ENCODE peak calls at places on chromosomes 7 and 10, in five cellular contexts. One of them, this sample, is unnamed.
A peak's percentile ranks its signal among the peaks of the same experiment; 100 is the strongest.

GRCh38 chr7:64555046-64555445 is 7.8 kb downstream of the ZNF680 start:
- DNase-seq in iPS DF 6.9: no peak
- DNase-seq in upper lobe of right lung: no peak
- DNase-seq in IMR-90: no peak
- DNase-seq in endodermal cell: no peak
- DNase-seq in this sample: no peak

GRCh38 chr10:119653209-119653608 is 2.0 kb downstream of the BAG3 start:
- DNase-seq in iPS DF 6.9: no peak
- DNase-seq in IMR-90: peak; percentile 30
- DNase-seq in endodermal cell: no peak
- DNase-seq in upper lobe of right lung: no peak
- DNase-seq in this sample: no peak

GRCh38 chr10:110857265-110858158 is 14.2 kb upstream of the PDCD4 start:
- DNase-seq in iPS DF 6.9: no peak
- DNase-seq in upper lobe of right lung: no peak
- DNase-seq in IMR-90: peak; percentile 84
- DNase-seq in endodermal cell: peak; percentile 59
- DNase-seq in this sample: no peak

GRCh38 chr7:15130666-15131541 is 228.4 kb upstream of the DGKB start:
- DNase-seq in endodermal cell: no peak
- DNase-seq in iPS DF 6.9: no peak
- DNase-seq in IMR-90: peak; percentile 58
- DNase-seq in upper lobe of right lung: no peak
- DNase-seq in this sample: no peak

GRCh38 chr10:93746844-93747284 is 10.9 kb upstream of the LGI1 start:
- DNase-seq in IMR-90: peak; percentile 89
- DNase-seq in iPS DF 6.9: peak; percentile 41
- DNase-seq in upper lobe of right lung: no peak
- DNase-seq in endodermal cell: peak; percentile 93
- DNase-seq in this sample: no peak

GRCh38 chr7:140014123-140014522 is 48.6 kb downstream of the PARP12 start:
- DNase-seq in IMR-90: no peak
- DNase-seq in iPS DF 6.9: no peak
- DNase-seq in upper lobe of right lung: peak; percentile 16
- DNase-seq in endodermal cell: no peak
- DNase-seq in this sample: no peak

GRCh38 chr10:57917019-57917418 is 350.7 kb downstream of the IPMK start:
- DNase-seq in endodermal cell: no peak
- DNase-seq in upper lobe of right lung: no peak
- DNase-seq in IMR-90: no peak
- DNase-seq in iPS DF 6.9: no peak
- DNase-seq in this sample: no peak

GRCh38 chr7:157485961-157486510 is 149.2 kb downstream of the DNAJB6 start:
- DNase-seq in IMR-90: no peak
- DNase-seq in endodermal cell: peak; percentile 28
- DNase-seq in upper lobe of right lung: no peak
- DNase-seq in iPS DF 6.9: no peak
- DNase-seq in this sample: no peak

GRCh38 chr10:79446451-79447020 is 1.1 kb upstream of the ZCCHC24 start:
- DNase-seq in upper lobe of right lung: peak; percentile 86
- DNase-seq in endodermal cell: peak; percentile 87
- DNase-seq in IMR-90: no peak
- DNase-seq in iPS DF 6.9: no peak
- DNase-seq in this sample: peak; percentile 64

GRCh38 chr10:101972761-101973160 is 83.2 kb downstream of the ARMH3 start:
- DNase-seq in upper lobe of right lung: no peak
- DNase-seq in endodermal cell: no peak
- DNase-seq in iPS DF 6.9: no peak
- DNase-seq in IMR-90: peak; percentile 23
- DNase-seq in this sample: no peak

GRCh38 chr7:69388462-69389137 is 209.7 kb upstream of the AUTS2 start:
- DNase-seq in IMR-90: no peak
- DNase-seq in endodermal cell: peak; percentile 63
- DNase-seq in iPS DF 6.9: no peak
- DNase-seq in upper lobe of right lung: no peak
- DNase-seq in this sample: no peak

GRCh38 chr7:151115121-151115835 is 29.0 kb downstream of the AGAP3 start:
- DNase-seq in upper lobe of right lung: no peak
- DNase-seq in IMR-90: peak; percentile 28
- DNase-seq in endodermal cell: peak; percentile 78
- DNase-seq in iPS DF 6.9: no peak
- DNase-seq in this sample: no peak

GRCh38 chr7:94382155-94382554 is 12.5 kb upstream of the COL1A2 start:
- DNase-seq in iPS DF 6.9: no peak
- DNase-seq in IMR-90: peak; percentile 69
- DNase-seq in endodermal cell: no peak
- DNase-seq in upper lobe of right lung: no peak
- DNase-seq in this sample: no peak

GRCh38 chr10:117684673-117685211 is 142.2 kb downstream of the EMX2 start:
- DNase-seq in endodermal cell: peak; percentile 60
- DNase-seq in iPS DF 6.9: no peak
- DNase-seq in IMR-90: no peak
- DNase-seq in upper lobe of right lung: peak; percentile 73
- DNase-seq in this sample: no peak

GRCh38 chr10:125661942-125662515 is 20.9 kb downstream of the TEX36 start:
- DNase-seq in iPS DF 6.9: no peak
- DNase-seq in IMR-90: peak; percentile 55
- DNase-seq in endodermal cell: peak; percentile 20
- DNase-seq in upper lobe of right lung: no peak
- DNase-seq in this sample: no peak

GRCh38 chr7:33725641-33726040 is 179.7 kb upstream of the BMPER start:
- DNase-seq in IMR-90: no peak
- DNase-seq in iPS DF 6.9: no peak
- DNase-seq in upper lobe of right lung: no peak
- DNase-seq in endodermal cell: peak; percentile 12
- DNase-seq in this sample: no peak

GRCh38 chr7:46355331-46355730 is 434.3 kb upstream of the IGFBP3 start:
- DNase-seq in IMR-90: no peak
- DNase-seq in endodermal cell: no peak
- DNase-seq in upper lobe of right lung: no peak
- DNase-seq in iPS DF 6.9: no peak
- DNase-seq in this sample: no peak

GRCh38 chr10:79132681-79133381 is 64.1 kb downstream of the ZMIZ1 start:
- DNase-seq in IMR-90: no peak
- DNase-seq in endodermal cell: peak; percentile 67
- DNase-seq in upper lobe of right lung: no peak
- DNase-seq in iPS DF 6.9: no peak
- DNase-seq in this sample: no peak

GRCh38 chr10:119030421-119031250 is 1.1 kb downstream of the NANOS1 start:
- DNase-seq in endodermal cell: peak; percentile 91
- DNase-seq in iPS DF 6.9: no peak
- DNase-seq in upper lobe of right lung: peak; percentile 80
- DNase-seq in IMR-90: peak; percentile 47
- DNase-seq in this sample: no peak

GRCh38 chr10:64394744-64395143 is 873.5 kb downstream of the REEP3 start:
- DNase-seq in endodermal cell: no peak
- DNase-seq in IMR-90: peak; percentile 24
- DNase-seq in upper lobe of right lung: no peak
- DNase-seq in iPS DF 6.9: no peak
- DNase-seq in this sample: no peak

GRCh38 chr10:118953999-118954398 is 75.5 kb upstream of the NANOS1 start:
- DNase-seq in IMR-90: no peak
- DNase-seq in iPS DF 6.9: no peak
- DNase-seq in endodermal cell: peak; percentile 22
- DNase-seq in upper lobe of right lung: no peak
- DNase-seq in this sample: no peak

GRCh38 chr10:61758440-61758839 is 95.7 kb downstream of the CABCOCO1 start:
- DNase-seq in IMR-90: peak; percentile 79
- DNase-seq in endodermal cell: no peak
- DNase-seq in iPS DF 6.9: no peak
- DNase-seq in upper lobe of right lung: no peak
- DNase-seq in this sample: no peak

DNA sequence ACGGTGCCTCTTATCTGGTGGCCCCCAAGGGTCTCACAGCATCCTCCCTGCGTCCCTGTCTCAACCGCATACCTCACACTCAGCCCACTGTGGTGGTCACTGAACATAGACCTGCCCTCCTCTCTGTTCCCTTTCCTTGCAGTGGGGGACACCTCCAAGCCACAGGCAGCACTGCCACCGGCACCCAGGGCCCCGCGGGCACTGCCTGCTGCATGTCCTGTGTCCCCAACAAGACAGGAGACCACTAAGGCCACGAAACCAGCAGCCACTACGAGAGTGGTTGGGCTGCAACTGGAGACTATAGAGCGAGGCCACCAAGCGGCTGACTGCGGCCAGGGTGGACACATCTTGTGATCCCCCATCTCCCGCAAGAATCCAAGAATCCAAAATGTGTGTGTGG is 15.3 kb downstream of the BRI3 start:
- DNase-seq in upper lobe of right lung: no peak
- DNase-seq in IMR-90: no peak
- DNase-seq in iPS DF 6.9: no peak
- DNase-seq in endodermal cell: no peak
- DNase-seq in this sample: no peak
- H3K27me3 ChIP-seq in upper lobe of right lung: no peaks in the 10 kb centered on the region
- H3K27me3 ChIP-seq in IMR-90: no peaks in the 10 kb centered on the region
- H3K27me3 ChIP-seq in iPS DF 6.9: no peaks in the 10 kb centered on the region
- H3K27me3 ChIP-seq in endodermal cell: no peaks in the 10 kb centered on the region
- H3K27me3 ChIP-seq in this sample: no peaks in the 10 kb centered on the region

GRCh38 chr10:32378371-32379301 is 31.7 kb upstream of the EPC1 start:
- DNase-seq in IMR-90: peak; percentile 85
- DNase-seq in endodermal cell: peak; percentile 96
- DNase-seq in iPS DF 6.9: no peak
- DNase-seq in upper lobe of right lung: peak; percentile 94
- DNase-seq in this sample: peak; percentile 89

GRCh38 chr10:32376027-32376426 is 29.1 kb upstream of the EPC1 start:
- DNase-seq in endodermal cell: no peak
- DNase-seq in IMR-90: no peak
- DNase-seq in upper lobe of right lung: no peak
- DNase-seq in iPS DF 6.9: no peak
- DNase-seq in this sample: no peak

GRCh38 chr10:32376780-32377179 is 29.8 kb upstream of the EPC1 start:
- DNase-seq in upper lobe of right lung: no peak
- DNase-seq in IMR-90: no peak
- DNase-seq in endodermal cell: no peak
- DNase-seq in iPS DF 6.9: no peak
- DNase-seq in this sample: no peak

GRCh38 chr10:32379314-32379949 is 32.5 kb upstream of the EPC1 start:
- DNase-seq in IMR-90: peak; percentile 68
- DNase-seq in endodermal cell: peak; percentile 56
- DNase-seq in upper lobe of right lung: no peak
- DNase-seq in iPS DF 6.9: no peak
- DNase-seq in this sample: no peak

GRCh38 chr10:32377458-32378370 is 30.8 kb upstream of the EPC1 start:
- DNase-seq in IMR-90: peak; percentile 45
- DNase-seq in upper lobe of right lung: no peak
- DNase-seq in endodermal cell: no peak
- DNase-seq in iPS DF 6.9: no peak
- DNase-seq in this sample: no peak
- H3K27ac ChIP-seq in IMR-90: peak overlapping the region; percentile 33
- H3K27ac ChIP-seq in upper lobe of right lung: peak overlapping the region; percentile 86
- H3K27ac ChIP-seq in endodermal cell: peak overlapping the region; percentile 67
- H3K27ac ChIP-seq in iPS DF 6.9: no peak overlapping the region
- H3K27ac ChIP-seq in this sample: peak overlapping the region; percentile 70

GRCh38 chr7:128270799-128271411 is 29.8 kb downstream of the LEP start:
- DNase-seq in endodermal cell: peak; percentile 64
- DNase-seq in upper lobe of right lung: peak; percentile 59
- DNase-seq in IMR-90: no peak
- DNase-seq in iPS DF 6.9: no peak
- DNase-seq in this sample: no peak
- H3K27me3 ChIP-seq in endodermal cell: no peaks in the 10 kb centered on the region
- H3K27me3 ChIP-seq in upper lobe of right lung: peaks cover 35% of the 10 kb centered on the region
- H3K27me3 ChIP-seq in IMR-90: peaks cover 60% of the 10 kb centered on the region
- H3K27me3 ChIP-seq in iPS DF 6.9: no peaks in the 10 kb centered on the region
- H3K27me3 ChIP-seq in this sample: no peaks in the 10 kb centered on the region

GRCh38 chr7:22356855-22357310 is at the start of gene RAPGEF5:
- DNase-seq in endodermal cell: peak; percentile 85
- DNase-seq in IMR-90: no peak
- DNase-seq in upper lobe of right lung: peak; percentile 81
- DNase-seq in iPS DF 6.9: no peak
- DNase-seq in this sample: no peak
- H3K27ac ChIP-seq in endodermal cell: no peak within 1 kb of the TSS
- H3K27ac ChIP-seq in IMR-90: no peak within 1 kb of the TSS
- H3K27ac ChIP-seq in upper lobe of right lung: peak within 1 kb of the TSS; percentile 42
- H3K27ac ChIP-seq in iPS DF 6.9: no peak within 1 kb of the TSS
- H3K27ac ChIP-seq in this sample: no peak within 1 kb of the TSS

DNA sequence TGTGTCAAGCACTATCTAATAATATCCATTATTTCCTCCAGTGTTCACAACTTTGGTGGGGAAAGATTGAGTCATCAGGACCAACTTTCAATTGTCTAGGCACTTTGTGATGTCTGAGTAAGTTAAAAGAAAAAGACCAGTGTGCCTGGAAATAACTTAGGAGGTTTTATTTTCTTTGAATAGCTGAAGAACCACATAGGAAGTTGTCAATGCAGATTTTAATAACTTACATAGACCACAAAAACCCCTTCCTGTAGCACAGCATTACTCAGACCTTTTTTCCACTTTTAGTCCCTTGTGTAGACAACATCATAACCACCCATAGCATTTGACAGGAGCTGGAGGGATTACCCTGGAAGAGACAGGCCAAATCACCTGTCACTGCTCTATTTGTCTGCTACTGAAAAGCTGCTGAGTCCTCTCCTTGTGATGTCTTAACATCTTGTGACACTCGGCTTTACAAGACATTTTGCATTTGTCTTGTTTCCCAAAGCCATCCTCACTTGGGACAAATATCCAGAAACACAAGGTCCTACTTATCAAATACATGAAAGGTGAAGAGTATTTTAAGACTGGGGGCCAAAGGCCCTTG is 241.5 kb upstream of the PTER start:
- DNase-seq in endodermal cell: no peak
- DNase-seq in iPS DF 6.9: no peak
- DNase-seq in upper lobe of right lung: no peak
- DNase-seq in IMR-90: no peak
- DNase-seq in this sample: no peak
- H3K27me3 ChIP-seq in endodermal cell: no peaks in the 10 kb centered on the region
- H3K27me3 ChIP-seq in iPS DF 6.9: no peaks in the 10 kb centered on the region
- H3K27me3 ChIP-seq in upper lobe of right lung: no peaks in the 10 kb centered on the region
- H3K27me3 ChIP-seq in IMR-90: no peaks in the 10 kb centered on the region
- H3K27me3 ChIP-seq in this sample: no peaks in the 10 kb centered on the region

DNA sequence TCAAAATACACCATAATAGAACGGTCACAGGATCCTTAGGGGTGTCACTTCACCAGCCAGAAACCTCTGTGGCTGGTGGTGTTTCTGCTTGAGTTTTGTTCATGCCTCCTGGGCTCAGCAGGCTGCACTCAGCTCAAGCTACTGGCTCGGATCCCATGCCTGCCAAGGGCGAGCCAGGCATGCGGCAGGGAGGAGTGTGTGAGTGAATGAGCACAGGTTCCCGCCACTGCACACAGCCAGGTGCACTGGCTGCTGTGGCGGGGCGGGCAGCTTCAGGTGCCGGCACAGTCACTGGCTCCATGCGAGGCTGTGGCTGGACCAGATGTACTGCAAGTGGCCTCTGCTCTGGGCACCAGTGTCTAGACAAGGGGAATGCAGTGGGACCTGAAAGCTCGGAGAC is 29.5 kb downstream of the CLDN12 start:
- DNase-seq in iPS DF 6.9: no peak
- DNase-seq in IMR-90: no peak
- DNase-seq in endodermal cell: no peak
- DNase-seq in upper lobe of right lung: peak; percentile 37
- DNase-seq in this sample: no peak
- H3K27ac ChIP-seq in iPS DF 6.9: no peak overlapping the region
- H3K27ac ChIP-seq in IMR-90: no peak overlapping the region
- H3K27ac ChIP-seq in endodermal cell: no peak overlapping the region
- H3K27ac ChIP-seq in upper lobe of right lung: no peak overlapping the region
- H3K27ac ChIP-seq in this sample: no peak overlapping the region

GRCh38 chr7:1672851-1673486 is 2.9 kb downstream of the ELFN1 start:
- DNase-seq in iPS DF 6.9: no peak
- DNase-seq in IMR-90: no peak
- DNase-seq in upper lobe of right lung: no peak
- DNase-seq in endodermal cell: peak; percentile 34
- DNase-seq in this sample: no peak
- H3K27me3 ChIP-seq in iPS DF 6.9: peaks cover 22% of the 10 kb centered on the region
- H3K27me3 ChIP-seq in IMR-90: peaks cover 46% of the 10 kb centered on the region
- H3K27me3 ChIP-seq in upper lobe of right lung: peaks cover 74% of the 10 kb centered on the region
- H3K27me3 ChIP-seq in endodermal cell: peaks cover 34% of the 10 kb centered on the region
- H3K27me3 ChIP-seq in this sample: peaks cover 12% of the 10 kb centered on the region